ENCODE peak calls at places on chromosomes 1 and 21, in seven cellular contexts. One of them, this sample, is unnamed.

GRCh38 chr1:41902125-41902524 is 16.6 kb downstream of the HIVEP3 start:
- DNase-seq in dorsolateral prefrontal cortex: no peak
- DNase-seq in CD8-positive, alpha-beta T cell: no peak
- DNase-seq in bronchial epithelial cell: peak; percentile 37
- DNase-seq in GM23338: peak; percentile 30
- DNase-seq in HFF-Myc: no peak
- DNase-seq in hepatocyte: no peak
- DNase-seq in this sample: peak; percentile 83

GRCh38 chr1:223515416-223515815 is 122.2 kb downstream of the CCDC185 start:
- DNase-seq in dorsolateral prefrontal cortex: no peak
- DNase-seq in CD8-positive, alpha-beta T cell: no peak
- DNase-seq in bronchial epithelial cell: no peak
- DNase-seq in GM23338: no peak
- DNase-seq in HFF-Myc: no peak
- DNase-seq in hepatocyte: no peak
- DNase-seq in this sample: no peak

GRCh38 chr1:100400332-100400933 is 48.1 kb downstream of the CDC14A start:
- DNase-seq in dorsolateral prefrontal cortex: peak; percentile 36
- DNase-seq in CD8-positive, alpha-beta T cell: peak; percentile 80
- DNase-seq in bronchial epithelial cell: no peak
- DNase-seq in GM23338: peak; percentile 74
- DNase-seq in HFF-Myc: peak; percentile 2
- DNase-seq in hepatocyte: no peak
- DNase-seq in this sample: peak; percentile 18

GRCh38 chr1:20729990-20730689 is 2.4 kb downstream of the SH2D5 start:
- DNase-seq in dorsolateral prefrontal cortex: peak; percentile 29
- DNase-seq in CD8-positive, alpha-beta T cell: no peak
- DNase-seq in bronchial epithelial cell: no peak
- DNase-seq in GM23338: no peak
- DNase-seq in HFF-Myc: no peak
- DNase-seq in hepatocyte: no peak
- DNase-seq in this sample: no peak

GRCh38 chr1:246784621-246785535 is 60.7 kb downstream of the SCCPDH start:
- DNase-seq in dorsolateral prefrontal cortex: no peak
- DNase-seq in CD8-positive, alpha-beta T cell: no peak
- DNase-seq in bronchial epithelial cell: no peak
- DNase-seq in GM23338: no peak
- DNase-seq in HFF-Myc: peak; percentile 74
- DNase-seq in hepatocyte: no peak
- DNase-seq in this sample: peak; percentile 84

GRCh38 chr1:21368514-21369289 is 71.2 kb upstream of the NBPF3 start:
- DNase-seq in dorsolateral prefrontal cortex: peak; percentile 87
- DNase-seq in CD8-positive, alpha-beta T cell: peak; percentile 52
- DNase-seq in bronchial epithelial cell: peak; percentile 65
- DNase-seq in GM23338: peak; percentile 95
- DNase-seq in HFF-Myc: peak; percentile 59
- DNase-seq in hepatocyte: peak; percentile 91
- DNase-seq in this sample: peak; percentile 89

GRCh38 chr21:17793675-17794123 is 25.5 kb downstream of the C21orf91 start:
- DNase-seq in dorsolateral prefrontal cortex: no peak
- DNase-seq in CD8-positive, alpha-beta T cell: no peak
- DNase-seq in bronchial epithelial cell: no peak
- DNase-seq in GM23338: no peak
- DNase-seq in HFF-Myc: no peak
- DNase-seq in hepatocyte: no peak
- DNase-seq in this sample: peak; percentile 59

GRCh38 chr1:211828584-211829342 is 1.8 kb downstream of the LPGAT1 start:
- DNase-seq in dorsolateral prefrontal cortex: no peak
- DNase-seq in CD8-positive, alpha-beta T cell: no peak
- DNase-seq in bronchial epithelial cell: no peak
- DNase-seq in GM23338: no peak
- DNase-seq in HFF-Myc: no peak
- DNase-seq in hepatocyte: peak; percentile 13
- DNase-seq in this sample: no peak

GRCh38 chr1:111988743-111989453 is 570 bp downstream of the KCND3 start:
- DNase-seq in dorsolateral prefrontal cortex: no peak
- DNase-seq in CD8-positive, alpha-beta T cell: no peak
- DNase-seq in bronchial epithelial cell: no peak
- DNase-seq in GM23338: peak; percentile 66
- DNase-seq in HFF-Myc: no peak
- DNase-seq in hepatocyte: peak; percentile 38
- DNase-seq in this sample: no peak

GRCh38 chr1:158181577-158181922 is 855 bp downstream of the CD1D start:
- DNase-seq in dorsolateral prefrontal cortex: no peak
- DNase-seq in CD8-positive, alpha-beta T cell: no peak
- DNase-seq in bronchial epithelial cell: no peak
- DNase-seq in GM23338: no peak
- DNase-seq in HFF-Myc: no peak
- DNase-seq in hepatocyte: no peak
- DNase-seq in this sample: no peak
- H3K4me3 ChIP-seq in dorsolateral prefrontal cortex: peak overlapping the region; percentile 56
- H3K4me3 ChIP-seq in CD8-positive, alpha-beta T cell: no peak overlapping the region
- H3K4me3 ChIP-seq in bronchial epithelial cell: peak overlapping the region; percentile 63
- H3K4me3 ChIP-seq in GM23338: peak overlapping the region; percentile 82
- H3K4me3 ChIP-seq in HFF-Myc: no peak overlapping the region
- H3K4me3 ChIP-seq in hepatocyte: peak overlapping the region; percentile 63
- H3K4me3 ChIP-seq in this sample: peak overlapping the region; percentile 66

GRCh38 chr1:229578168-229579100 is 19.9 kb upstream of the ABCB10 start:
- DNase-seq in dorsolateral prefrontal cortex: no peak
- DNase-seq in CD8-positive, alpha-beta T cell: no peak
- DNase-seq in bronchial epithelial cell: no peak
- DNase-seq in GM23338: no peak
- DNase-seq in HFF-Myc: no peak
- DNase-seq in hepatocyte: no peak
- DNase-seq in this sample: no peak
- TF ChIP-seq CTCF in dorsolateral prefrontal cortex: no peak
- TF ChIP-seq CTCF in CD8-positive, alpha-beta T cell: peak; percentile 18
- TF ChIP-seq CTCF in bronchial epithelial cell: no peak
- TF ChIP-seq CTCF in GM23338: no peak
- TF ChIP-seq CTCF in HFF-Myc: no peak
- TF ChIP-seq CTCF in hepatocyte: no peak
- TF ChIP-seq CTCF in this sample: peak; percentile 23

GRCh38 chr1:46544561-46545240 is 6.7 kb downstream of the KNCN start:
- DNase-seq in dorsolateral prefrontal cortex: no peak
- DNase-seq in CD8-positive, alpha-beta T cell: no peak
- DNase-seq in bronchial epithelial cell: no peak
- DNase-seq in GM23338: peak; percentile 56
- DNase-seq in HFF-Myc: no peak
- DNase-seq in hepatocyte: no peak
- DNase-seq in this sample: no peak
- H3K4me3 ChIP-seq in dorsolateral prefrontal cortex: peak overlapping the region; percentile 50
- H3K4me3 ChIP-seq in CD8-positive, alpha-beta T cell: no peak overlapping the region
- H3K4me3 ChIP-seq in bronchial epithelial cell: no peak overlapping the region
- H3K4me3 ChIP-seq in GM23338: peak overlapping the region; percentile 74
- H3K4me3 ChIP-seq in HFF-Myc: no peak overlapping the region
- H3K4me3 ChIP-seq in hepatocyte: no peak overlapping the region
- H3K4me3 ChIP-seq in this sample: no peak overlapping the region

GRCh38 chr1:194295690-194296089 is 1109.3 kb upstream of the B3GALT2 start:
- DNase-seq in dorsolateral prefrontal cortex: no peak
- DNase-seq in CD8-positive, alpha-beta T cell: peak; percentile 19
- DNase-seq in bronchial epithelial cell: peak; percentile 58
- DNase-seq in GM23338: peak; percentile 76
- DNase-seq in HFF-Myc: no peak
- DNase-seq in hepatocyte: peak; percentile 70
- DNase-seq in this sample: peak; percentile 73
- TF ChIP-seq CTCF in dorsolateral prefrontal cortex: no peak
- TF ChIP-seq CTCF in CD8-positive, alpha-beta T cell: peak; percentile 75
- TF ChIP-seq CTCF in bronchial epithelial cell: peak; percentile 72
- TF ChIP-seq CTCF in GM23338: peak; percentile 72
- TF ChIP-seq CTCF in HFF-Myc: peak; percentile 40
- TF ChIP-seq CTCF in hepatocyte: peak; percentile 58
- TF ChIP-seq CTCF in this sample: peak; percentile 82

GRCh38 chr1:90725961-90726715 is 9.0 kb upstream of the BARHL2 start:
- DNase-seq in dorsolateral prefrontal cortex: no peak
- DNase-seq in CD8-positive, alpha-beta T cell: no peak
- DNase-seq in bronchial epithelial cell: peak; percentile 22
- DNase-seq in GM23338: peak; percentile 48
- DNase-seq in HFF-Myc: no peak
- DNase-seq in hepatocyte: no peak
- DNase-seq in this sample: peak; percentile 13

GRCh38 chr1:90725341-90725960 is 8.3 kb upstream of the BARHL2 start:
- DNase-seq in dorsolateral prefrontal cortex: no peak
- DNase-seq in CD8-positive, alpha-beta T cell: no peak
- DNase-seq in bronchial epithelial cell: no peak
- DNase-seq in GM23338: peak; percentile 55
- DNase-seq in HFF-Myc: no peak
- DNase-seq in hepatocyte: no peak
- DNase-seq in this sample: no peak

GRCh38 chr1:90727917-90728655 is 11.0 kb upstream of the BARHL2 start:
- DNase-seq in dorsolateral prefrontal cortex: no peak
- DNase-seq in CD8-positive, alpha-beta T cell: no peak
- DNase-seq in bronchial epithelial cell: no peak
- DNase-seq in GM23338: peak; percentile 64
- DNase-seq in HFF-Myc: no peak
- DNase-seq in hepatocyte: no peak
- DNase-seq in this sample: no peak

GRCh38 chr1:90728656-90729257 is 11.7 kb upstream of the BARHL2 start:
- DNase-seq in dorsolateral prefrontal cortex: no peak
- DNase-seq in CD8-positive, alpha-beta T cell: no peak
- DNase-seq in bronchial epithelial cell: no peak
- DNase-seq in GM23338: peak; percentile 41
- DNase-seq in HFF-Myc: no peak
- DNase-seq in hepatocyte: no peak
- DNase-seq in this sample: no peak

GRCh38 chr1:90726716-90727480 is 9.8 kb upstream of the BARHL2 start:
- DNase-seq in dorsolateral prefrontal cortex: no peak
- DNase-seq in CD8-positive, alpha-beta T cell: no peak
- DNase-seq in bronchial epithelial cell: no peak
- DNase-seq in GM23338: peak; percentile 43
- DNase-seq in HFF-Myc: no peak
- DNase-seq in hepatocyte: no peak
- DNase-seq in this sample: no peak
- H3K4me3 ChIP-seq in dorsolateral prefrontal cortex: no peak overlapping the region
- H3K4me3 ChIP-seq in CD8-positive, alpha-beta T cell: no peak overlapping the region
- H3K4me3 ChIP-seq in bronchial epithelial cell: no peak overlapping the region
- H3K4me3 ChIP-seq in GM23338: peak overlapping the region; percentile 56
- H3K4me3 ChIP-seq in HFF-Myc: no peak overlapping the region
- H3K4me3 ChIP-seq in hepatocyte: no peak overlapping the region
- H3K4me3 ChIP-seq in this sample: no peak overlapping the region

DNA sequence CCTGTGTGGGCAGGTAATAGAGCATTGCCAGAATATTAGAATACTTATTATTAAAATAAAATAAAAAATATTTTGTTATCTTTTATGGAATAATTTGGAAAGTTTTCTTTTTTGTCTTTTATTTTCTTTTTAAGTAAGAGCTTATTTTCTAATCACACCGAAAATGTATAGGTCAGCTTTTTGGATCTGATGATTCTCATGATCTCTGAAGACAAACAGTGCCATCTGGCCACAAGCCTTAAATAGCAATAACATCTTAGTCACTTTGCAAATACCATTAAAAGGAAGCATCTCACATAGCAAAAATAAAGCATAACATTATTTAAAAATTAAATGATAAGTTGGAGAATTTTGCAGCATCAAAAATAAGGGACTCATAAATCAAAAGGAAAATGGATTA is 213.8 kb downstream of the PLA2G4A start:
- DNase-seq in dorsolateral prefrontal cortex: no peak
- DNase-seq in CD8-positive, alpha-beta T cell: no peak
- DNase-seq in bronchial epithelial cell: no peak
- DNase-seq in GM23338: no peak
- DNase-seq in HFF-Myc: no peak
- DNase-seq in hepatocyte: no peak
- DNase-seq in this sample: no peak
- TF ChIP-seq CTCF in dorsolateral prefrontal cortex: no peak
- TF ChIP-seq CTCF in CD8-positive, alpha-beta T cell: no peak
- TF ChIP-seq CTCF in bronchial epithelial cell: no peak
- TF ChIP-seq CTCF in GM23338: no peak
- TF ChIP-seq CTCF in HFF-Myc: no peak
- TF ChIP-seq CTCF in hepatocyte: no peak
- TF ChIP-seq CTCF in this sample: no peak

GRCh38 chr1:31875636-31876236 is 59.9 kb upstream of the SPOCD1 start:
- DNase-seq in dorsolateral prefrontal cortex: no peak
- DNase-seq in CD8-positive, alpha-beta T cell: no peak
- DNase-seq in bronchial epithelial cell: no peak
- DNase-seq in GM23338: no peak
- DNase-seq in HFF-Myc: no peak
- DNase-seq in hepatocyte: peak; percentile 53
- DNase-seq in this sample: no peak

GRCh38 chr1:31869473-31869872 is 53.7 kb upstream of the SPOCD1 start:
- DNase-seq in dorsolateral prefrontal cortex: no peak
- DNase-seq in CD8-positive, alpha-beta T cell: no peak
- DNase-seq in bronchial epithelial cell: no peak
- DNase-seq in GM23338: no peak
- DNase-seq in HFF-Myc: no peak
- DNase-seq in hepatocyte: no peak
- DNase-seq in this sample: no peak

GRCh38 chr1:31870086-31870736 is 54.4 kb upstream of the SPOCD1 start:
- DNase-seq in dorsolateral prefrontal cortex: no peak
- DNase-seq in CD8-positive, alpha-beta T cell: no peak
- DNase-seq in bronchial epithelial cell: no peak
- DNase-seq in GM23338: no peak
- DNase-seq in HFF-Myc: no peak
- DNase-seq in hepatocyte: no peak
- DNase-seq in this sample: no peak

GRCh38 chr1:31871703-31872102 is 55.9 kb upstream of the SPOCD1 start:
- DNase-seq in dorsolateral prefrontal cortex: no peak
- DNase-seq in CD8-positive, alpha-beta T cell: no peak
- DNase-seq in bronchial epithelial cell: no peak
- DNase-seq in GM23338: no peak
- DNase-seq in HFF-Myc: no peak
- DNase-seq in hepatocyte: no peak
- DNase-seq in this sample: peak; percentile 8

GRCh38 chr1:31872658-31873636 is 57.1 kb upstream of the SPOCD1 start:
- DNase-seq in dorsolateral prefrontal cortex: no peak
- DNase-seq in CD8-positive, alpha-beta T cell: no peak
- DNase-seq in bronchial epithelial cell: no peak
- DNase-seq in GM23338: no peak
- DNase-seq in HFF-Myc: no peak
- DNase-seq in hepatocyte: no peak
- DNase-seq in this sample: no peak
- H3K4me3 ChIP-seq in dorsolateral prefrontal cortex: no peak overlapping the region
- H3K4me3 ChIP-seq in CD8-positive, alpha-beta T cell: no peak overlapping the region
- H3K4me3 ChIP-seq in bronchial epithelial cell: no peak overlapping the region
- H3K4me3 ChIP-seq in GM23338: no peak overlapping the region
- H3K4me3 ChIP-seq in HFF-Myc: no peak overlapping the region
- H3K4me3 ChIP-seq in hepatocyte: no peak overlapping the region
- H3K4me3 ChIP-seq in this sample: no peak overlapping the region

This sample was measured in choroid plexus epithelial cell.